ENCODE peak calls at places on chromosomes 13 and 19, in six cellular contexts. One of them, this sample, is unnamed.

GRCh38 chr13:91813255-91813654 is 414.8 kb downstream of the GPC5 start:
- DNase-seq in SHP77: no peak
- DNase-seq in GM03348: no peak
- DNase-seq in activated T-cell treated with anti-CD3 and anti-CD28 coated beads for 1 hour: no peak
- DNase-seq in NCI-H2029 treated with DMSO at 0.1 percent for 48 hours: no peak
- DNase-seq in D341Med: no peak
- DNase-seq in this sample: no peak

GRCh38 chr19:45177817-45178261 is at the start of gene TRAPPC6A:
- DNase-seq in SHP77: no peak
- DNase-seq in activated T-cell treated with anti-CD3 and anti-CD28 coated beads for 1 hour: no peak
- DNase-seq in D341Med: no peak
- DNase-seq in NCI-H2029 treated with DMSO at 0.1 percent for 48 hours: no peak
- DNase-seq in GM03348: peak
- DNase-seq in this sample: peak

GRCh38 chr13:90443268-90443667 is 904.2 kb upstream of the MIR17HG start:
- DNase-seq in GM03348: no peak
- DNase-seq in activated T-cell treated with anti-CD3 and anti-CD28 coated beads for 1 hour: no peak
- DNase-seq in SHP77: no peak
- DNase-seq in D341Med: no peak
- DNase-seq in NCI-H2029 treated with DMSO at 0.1 percent for 48 hours: no peak
- DNase-seq in this sample: no peak

GRCh38 chr13:73119612-73120011 is 60.8 kb downstream of the KLF5 start:
- DNase-seq in activated T-cell treated with anti-CD3 and anti-CD28 coated beads for 1 hour: no peak
- DNase-seq in GM03348: no peak
- DNase-seq in NCI-H2029 treated with DMSO at 0.1 percent for 48 hours: no peak
- DNase-seq in D341Med: no peak
- DNase-seq in SHP77: no peak
- DNase-seq in this sample: no peak

GRCh38 chr19:50669319-50670101 is 20.3 kb downstream of the C19orf81 start:
- DNase-seq in NCI-H2029 treated with DMSO at 0.1 percent for 48 hours: no peak
- DNase-seq in SHP77: no peak
- DNase-seq in activated T-cell treated with anti-CD3 and anti-CD28 coated beads for 1 hour: peak
- DNase-seq in D341Med: peak
- DNase-seq in GM03348: peak
- DNase-seq in this sample: peak

GRCh38 chr13:99796175-99796819 is 175.3 kb downstream of the ZIC5 start:
- DNase-seq in NCI-H2029 treated with DMSO at 0.1 percent for 48 hours: no peak
- DNase-seq in GM03348: peak
- DNase-seq in D341Med: no peak
- DNase-seq in activated T-cell treated with anti-CD3 and anti-CD28 coated beads for 1 hour: no peak
- DNase-seq in SHP77: no peak
- DNase-seq in this sample: peak

GRCh38 chr19:47124937-47125668 is 5.5 kb upstream of the SAE1 start:
- DNase-seq in NCI-H2029 treated with DMSO at 0.1 percent for 48 hours: peak
- DNase-seq in D341Med: peak
- DNase-seq in GM03348: peak
- DNase-seq in SHP77: peak
- DNase-seq in activated T-cell treated with anti-CD3 and anti-CD28 coated beads for 1 hour: no peak
- DNase-seq in this sample: peak

GRCh38 chr19:19562665-19563347 is 24.7 kb downstream of the CILP2 start:
- DNase-seq in SHP77: no peak
- DNase-seq in D341Med: no peak
- DNase-seq in NCI-H2029 treated with DMSO at 0.1 percent for 48 hours: no peak
- DNase-seq in GM03348: no peak
- DNase-seq in activated T-cell treated with anti-CD3 and anti-CD28 coated beads for 1 hour: peak
- DNase-seq in this sample: peak

GRCh38 chr13:90375851-90376250 is 971.6 kb upstream of the MIR17HG start:
- DNase-seq in NCI-H2029 treated with DMSO at 0.1 percent for 48 hours: no peak
- DNase-seq in activated T-cell treated with anti-CD3 and anti-CD28 coated beads for 1 hour: no peak
- DNase-seq in GM03348: no peak
- DNase-seq in SHP77: no peak
- DNase-seq in D341Med: no peak
- DNase-seq in this sample: no peak

GRCh38 chr19:52028027-52028779 is at the start of gene ZNF614:
- DNase-seq in GM03348: peak
- DNase-seq in D341Med: peak
- DNase-seq in activated T-cell treated with anti-CD3 and anti-CD28 coated beads for 1 hour: peak
- DNase-seq in NCI-H2029 treated with DMSO at 0.1 percent for 48 hours: peak
- DNase-seq in SHP77: peak
- DNase-seq in this sample: peak

GRCh38 chr19:52638601-52639000 is 446 bp upstream of the ZNF83 start:
- DNase-seq in SHP77: peak
- DNase-seq in NCI-H2029 treated with DMSO at 0.1 percent for 48 hours: peak
- DNase-seq in activated T-cell treated with anti-CD3 and anti-CD28 coated beads for 1 hour: no peak
- DNase-seq in GM03348: peak
- DNase-seq in D341Med: peak
- DNase-seq in this sample: peak

GRCh38 chr19:1567848-1568227 is 287 bp downstream of the MEX3D start:
- DNase-seq in activated T-cell treated with anti-CD3 and anti-CD28 coated beads for 1 hour: no peak
- DNase-seq in SHP77: no peak
- DNase-seq in GM03348: no peak
- DNase-seq in NCI-H2029 treated with DMSO at 0.1 percent for 48 hours: no peak
- DNase-seq in D341Med: no peak
- DNase-seq in this sample: peak

GRCh38 chr19:36574762-36575161 is 1.7 kb upstream of the ZNF529 start:
- DNase-seq in NCI-H2029 treated with DMSO at 0.1 percent for 48 hours: no peak
- DNase-seq in SHP77: no peak
- DNase-seq in GM03348: no peak
- DNase-seq in activated T-cell treated with anti-CD3 and anti-CD28 coated beads for 1 hour: no peak
- DNase-seq in D341Med: no peak
- DNase-seq in this sample: no peak

GRCh38 chr19:16095071-16095571 is 16.6 kb upstream of the RAB8A start:
- DNase-seq in SHP77: no peak
- DNase-seq in NCI-H2029 treated with DMSO at 0.1 percent for 48 hours: no peak
- DNase-seq in activated T-cell treated with anti-CD3 and anti-CD28 coated beads for 1 hour: no peak
- DNase-seq in D341Med: no peak
- DNase-seq in GM03348: no peak
- DNase-seq in this sample: no peak

GRCh38 chr13:81480634-81481033 is 1139.7 kb upstream of the SPRY2 start:
- DNase-seq in D341Med: no peak
- DNase-seq in NCI-H2029 treated with DMSO at 0.1 percent for 48 hours: no peak
- DNase-seq in SHP77: no peak
- DNase-seq in activated T-cell treated with anti-CD3 and anti-CD28 coated beads for 1 hour: no peak
- DNase-seq in GM03348: no peak
- DNase-seq in this sample: no peak

GRCh38 chr19:40585677-40586422 is 9.2 kb downstream of the SHKBP1 start:
- DNase-seq in activated T-cell treated with anti-CD3 and anti-CD28 coated beads for 1 hour: no peak
- DNase-seq in GM03348: peak
- DNase-seq in D341Med: no peak
- DNase-seq in SHP77: no peak
- DNase-seq in NCI-H2029 treated with DMSO at 0.1 percent for 48 hours: no peak
- DNase-seq in this sample: no peak

GRCh38 chr13:39818953-39819352 is 163.5 kb downstream of the COG6 start:
- DNase-seq in activated T-cell treated with anti-CD3 and anti-CD28 coated beads for 1 hour: no peak
- DNase-seq in SHP77: no peak
- DNase-seq in D341Med: no peak
- DNase-seq in GM03348: no peak
- DNase-seq in NCI-H2029 treated with DMSO at 0.1 percent for 48 hours: no peak
- DNase-seq in this sample: no peak

This sample was measured in hepatic stellate cell.